ENCODE peak calls at places on chromosomes 3 and 15, in ten cellular contexts. X, Z, M, J, R, S, U, G, V and N are unnamed samples.

GRCh38 chr3:58743296-58743695 is 76.7 kb upstream of the FAM3D start:
- DNase-seq in X (no peak), Z (no peak), M (no peak), J (no peak), R (no peak), S (no peak), U (no peak), G (no peak), V (no peak), N (no peak)

GRCh38 chr15:65812921-65813320 is 20.8 kb upstream of the DENND4A start:
- DNase-seq in X (no peak), Z (no peak), M (no peak), J (no peak), R (no peak), S (no peak), U (no peak), G (no peak), V (no peak), N (no peak)

GRCh38 chr15:66761723-66762595 is 59.9 kb downstream of the SMAD6 start:
- DNase-seq in X (no peak), Z (peak), M (no peak), J (peak), R (peak), S (no peak), U (no peak), G (no peak), V (no peak), N (no peak)

GRCh38 chr15:74611341-74611740 is 4.3 kb upstream of the CLK3 start:
- DNase-seq in X (no peak), Z (no peak), M (no peak), J (no peak), R (no peak), S (no peak), U (no peak), G (no peak), V (no peak), N (no peak)

GRCh38 chr3:160006282-160007163 is 17.9 kb downstream of the IL12A start:
- DNase-seq in X (peak), Z (peak), M (peak), J (no peak), R (no peak), S (peak), U (no peak), G (no peak), V (no peak), N (no peak)

GRCh38 chr3:4799266-4800256 is 179.7 kb upstream of the BHLHE40 start:
- DNase-seq in X (no peak), Z (no peak), M (no peak), J (no peak), R (no peak), S (no peak), U (no peak), G (no peak), V (no peak), N (no peak)

GRCh38 chr3:11944052-11944673 is 60.0 kb upstream of the SYN2 start:
- DNase-seq in X (no peak), Z (no peak), M (peak), J (no peak), R (no peak), S (peak), U (no peak), G (no peak), V (no peak), N (no peak)

GRCh38 chr3:4750306-4751056 is 228.8 kb upstream of the BHLHE40 start:
- DNase-seq in X (no peak), Z (no peak), M (peak), J (no peak), R (no peak), S (peak), U (no peak), G (no peak), V (no peak), N (peak)

GRCh38 chr3:172461530-172462138 is 13.4 kb upstream of the GHSR start:
- DNase-seq in X (no peak), Z (no peak), M (no peak), J (no peak), R (no peak), S (no peak), U (no peak), G (no peak), V (no peak), N (no peak)

GRCh38 chr3:159664011-159664410 is 324.6 kb upstream of the IL12A start:
- DNase-seq in X (no peak), Z (no peak), M (no peak), J (no peak), R (no peak), S (no peak), U (no peak), G (no peak), V (no peak), N (no peak)

GRCh38 chr15:67433495-67434099 is 87.3 kb upstream of the C15orf61 start:
- DNase-seq in X (peak), Z (peak), M (peak), J (no peak), R (no peak), S (peak), U (no peak), G (no peak), V (no peak), N (no peak)

GRCh38 chr3:128385080-128385832 is 81.4 kb downstream of the DNAJB8 start:
- DNase-seq in X (peak), Z (peak), M (no peak), J (no peak), R (no peak), S (no peak), U (peak), G (peak), V (no peak), N (no peak)

GRCh38 chr3:195001961-195002861 is 268.7 kb downstream of the XXYLT1 start:
- DNase-seq in X (no peak), Z (peak), M (peak), J (peak), R (peak), S (peak), U (peak), G (peak), V (no peak), N (no peak)

GRCh38 chr3:149367021-149367840 is 10.2 kb downstream of the TM4SF1 start:
- DNase-seq in X (no peak), Z (no peak), M (peak), J (no peak), R (no peak), S (no peak), U (no peak), G (no peak), V (no peak), N (peak)

GRCh38 chr3:31013843-31014242 is 119.4 kb upstream of the GADL1 start:
- DNase-seq in X (no peak), Z (no peak), M (no peak), J (no peak), R (no peak), S (no peak), U (no peak), G (no peak), V (no peak), N (no peak)

GRCh38 chr3:16370872-16371740 is 106.1 kb downstream of the OXNAD1 start:
- DNase-seq in X (peak), Z (no peak), M (no peak), J (no peak), R (no peak), S (peak), U (no peak), G (no peak), V (no peak), N (no peak)

GRCh38 chr15:91660174-91660649 is 193.3 kb upstream of the SLCO3A1 start:
- DNase-seq in X (no peak), Z (no peak), M (no peak), J (no peak), R (no peak), S (no peak), U (no peak), G (no peak), V (no peak), N (no peak)

GRCh38 chr3:30353711-30354467 is 252.5 kb upstream of the TGFBR2 start:
- DNase-seq in X (no peak), Z (no peak), M (no peak), J (peak), R (no peak), S (no peak), U (no peak), G (no peak), V (peak), N (no peak)

GRCh38 chr3:98655666-98656065 is 62.3 kb upstream of the CPOX start:
- DNase-seq in X (no peak), Z (no peak), M (no peak), J (no peak), R (no peak), S (no peak), U (no peak), G (no peak), V (no peak), N (no peak)

GRCh38 chr15:30062881-30063280 is 19.9 kb upstream of the GOLGA8J start:
- DNase-seq in X (no peak), Z (no peak), M (no peak), J (no peak), R (no peak), S (no peak), U (no peak), G (no peak), V (no peak), N (no peak)

GRCh38 chr3:166190360-166190759 is 353.1 kb upstream of the BCHE start:
- DNase-seq in X (peak), Z (no peak), M (no peak), J (no peak), R (no peak), S (no peak), U (no peak), G (no peak), V (no peak), N (peak)

GRCh38 chr3:131981381-131981780 is 53.4 kb downstream of the CPNE4 start:
- DNase-seq in X (no peak), Z (no peak), M (no peak), J (no peak), R (no peak), S (no peak), U (no peak), G (no peak), V (no peak), N (no peak)
- H3K27ac ChIP-seq in X (no peak), Z (no peak), M (no peak), J (no peak), R (no peak), S (no peak), U (no peak), G (no peak), V (no peak), N (no peak)

GRCh38 chr3:181572432-181572831 is 139.3 kb upstream of the SOX2 start:
- DNase-seq in X (no peak), Z (no peak), M (no peak), J (no peak), R (no peak), S (no peak), U (no peak), G (no peak), V (no peak), N (no peak)
- H3K27ac ChIP-seq in X (no peak), Z (no peak), M (no peak), J (no peak), R (no peak), S (no peak), U (no peak), G (no peak), V (no peak), N (no peak)

GRCh38 chr3:139979991-139980390 is 45.0 kb downstream of the CLSTN2 start:
- DNase-seq in X (no peak), Z (no peak), M (no peak), J (no peak), R (no peak), S (no peak), U (no peak), G (no peak), V (no peak), N (no peak)

GRCh38 chr3:139978966-139979365 is 44.0 kb downstream of the CLSTN2 start:
- DNase-seq in X (no peak), Z (no peak), M (no peak), J (no peak), R (no peak), S (no peak), U (no peak), G (no peak), V (no peak), N (no peak)

GRCh38 chr3:139970526-139970925 is 35.5 kb downstream of the CLSTN2 start:
- DNase-seq in X (no peak), Z (no peak), M (no peak), J (no peak), R (no peak), S (no peak), U (no peak), G (no peak), V (no peak), N (no peak)

GRCh38 chr3:139975592-139976360 is 40.8 kb downstream of the CLSTN2 start:
- DNase-seq in X (no peak), Z (peak), M (no peak), J (no peak), R (no peak), S (no peak), U (no peak), G (no peak), V (no peak), N (no peak)

DNA sequence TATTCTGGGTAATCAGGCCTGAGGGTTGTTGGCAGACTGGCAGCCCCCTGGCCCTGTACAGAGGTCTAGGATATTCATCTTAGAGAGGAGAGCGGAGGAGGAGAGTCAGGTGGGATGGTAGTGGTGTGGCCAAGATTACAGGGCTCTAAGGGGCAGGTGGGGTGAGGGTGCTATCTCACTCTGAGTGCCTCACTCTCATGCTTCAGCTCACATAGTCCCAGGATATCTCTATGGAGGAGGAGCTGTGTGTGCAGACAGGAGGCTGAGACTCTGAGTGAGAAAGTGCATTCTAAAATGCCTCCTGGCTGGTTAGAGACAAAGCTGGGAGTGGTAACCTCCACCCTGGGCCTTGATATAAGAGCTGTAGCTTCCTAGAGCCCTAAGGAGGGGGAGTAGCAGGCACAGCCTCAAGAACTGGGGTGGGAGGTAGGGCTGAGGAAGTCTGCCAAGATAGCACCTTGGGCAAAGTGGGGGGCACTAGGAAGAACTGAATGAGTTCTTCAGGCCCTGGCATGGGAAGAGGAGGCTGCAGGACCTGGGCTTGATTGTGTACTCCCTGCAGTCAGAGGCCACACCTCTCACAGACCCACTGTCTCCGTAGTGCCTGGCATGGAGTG is 39.9 kb downstream of the CLSTN2 start:
- DNase-seq in X (no peak), Z (no peak), M (no peak), J (no peak), R (no peak), S (peak), U (no peak), G (no peak), V (no peak), N (no peak)
- H3K27ac ChIP-seq in X (peak), Z (peak), M (no peak), J (no peak), R (no peak), S (no peak), U (no peak), G (no peak), V (no peak), N (no peak)

GRCh38 chr15:78018445-78018844 is 59.1 kb downstream of the TBC1D2B start:
- DNase-seq in X (no peak), Z (no peak), M (no peak), J (no peak), R (no peak), S (no peak), U (no peak), G (no peak), V (no peak), N (no peak)
- H3K27ac ChIP-seq in X (no peak), Z (no peak), M (no peak), J (no peak), R (no peak), S (no peak), U (peak), G (no peak), V (no peak), N (peak)

GRCh38 chr3:153129426-153129825 is 32.6 kb upstream of the RAP2B start:
- DNase-seq in X (no peak), Z (no peak), M (no peak), J (no peak), R (no peak), S (no peak), U (no peak), G (no peak), V (no peak), N (no peak)

GRCh38 chr3:153129866-153130265 is 32.2 kb upstream of the RAP2B start:
- DNase-seq in X (no peak), Z (no peak), M (no peak), J (no peak), R (no peak), S (no peak), U (no peak), G (no peak), V (no peak), N (no peak)

GRCh38 chr3:153127788-153128187 is 34.2 kb upstream of the RAP2B start:
- DNase-seq in X (no peak), Z (no peak), M (no peak), J (no peak), R (no peak), S (no peak), U (no peak), G (no peak), V (no peak), N (no peak)

DNA sequence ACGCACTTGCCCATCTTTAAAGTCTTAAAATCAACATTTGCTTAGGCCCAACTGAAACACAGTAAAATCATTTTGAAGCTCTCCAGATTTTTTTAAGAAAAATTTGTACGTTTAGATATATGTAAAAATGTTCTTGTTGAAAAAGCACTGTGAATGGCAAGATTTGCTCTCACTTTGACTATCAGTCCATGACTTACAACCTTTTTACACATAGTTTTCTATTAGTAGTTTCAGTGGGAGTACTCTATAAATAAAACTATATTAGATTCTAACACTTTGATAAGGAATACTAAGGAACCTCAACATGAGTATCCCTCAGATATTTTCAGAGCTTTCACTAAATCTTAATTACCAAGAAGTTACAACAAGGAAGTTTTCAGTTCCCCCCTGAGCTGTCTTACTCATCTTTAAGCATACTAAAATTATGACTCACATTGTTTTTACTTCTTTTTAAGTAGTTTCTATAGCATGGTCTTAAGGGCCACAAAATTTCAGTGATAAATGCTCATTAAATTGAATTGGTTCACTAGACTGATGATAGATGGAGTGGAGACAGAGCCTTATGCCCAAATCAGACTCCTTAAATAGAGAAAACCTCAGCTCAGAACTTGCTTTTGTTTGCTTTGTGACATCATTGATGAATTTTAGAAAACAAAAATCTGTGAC is 31.6 kb upstream of the RAP2B start:
- DNase-seq in X (no peak), Z (no peak), M (no peak), J (no peak), R (no peak), S (no peak), U (no peak), G (no peak), V (no peak), N (no peak)
- H3K27ac ChIP-seq in X (no peak), Z (no peak), M (no peak), J (no peak), R (peak), S (no peak), U (no peak), G (no peak), V (no peak), N (peak)

DNA sequence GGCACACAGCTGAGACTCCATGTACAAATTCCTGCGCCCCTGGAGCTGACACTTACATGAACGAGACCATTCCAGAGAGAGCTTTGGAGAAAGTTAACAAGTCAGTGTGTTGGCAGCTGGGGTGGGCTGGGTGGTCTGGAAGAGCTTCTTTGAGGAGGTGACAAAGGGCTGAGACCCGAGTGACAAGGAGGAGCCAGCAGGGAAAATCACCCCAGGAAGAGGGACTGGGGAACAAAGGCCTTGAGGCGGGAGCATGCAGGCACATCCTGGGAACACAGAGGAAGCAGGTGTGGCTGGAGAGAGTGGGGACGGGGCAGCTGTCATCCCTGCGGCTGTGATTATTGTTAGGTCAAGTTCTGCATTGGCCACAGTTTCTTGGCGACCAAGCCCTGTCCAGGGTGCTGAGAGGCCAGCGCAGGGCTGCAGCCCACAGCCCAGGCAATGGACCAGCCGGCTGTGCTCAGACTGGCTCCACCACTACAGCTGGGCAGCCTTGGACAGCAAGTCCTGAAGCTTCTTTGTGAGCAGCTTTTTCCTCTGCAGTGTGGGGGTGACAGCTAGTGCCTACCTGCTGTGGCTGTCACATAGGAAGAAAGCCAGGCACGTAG is 34.2 kb upstream of the PRR23E start:
- DNase-seq in X (no peak), Z (no peak), M (no peak), J (no peak), R (no peak), S (peak), U (peak), G (no peak), V (no peak), N (no peak)
- H3K27ac ChIP-seq in X (no peak), Z (no peak), M (no peak), J (no peak), R (no peak), S (peak), U (no peak), G (no peak), V (no peak), N (no peak)

GRCh38 chr3:46359748-46360509 is 6.0 kb downstream of the CCR2 start:
- DNase-seq in X (no peak), Z (no peak), M (no peak), J (no peak), R (no peak), S (no peak), U (no peak), G (no peak), V (no peak), N (no peak)

GRCh38 chr3:46365737-46366524 is 4.8 kb upstream of the CCR5 start:
- DNase-seq in X (no peak), Z (no peak), M (no peak), J (no peak), R (no peak), S (no peak), U (no peak), G (no peak), V (no peak), N (no peak)

GRCh38 chr3:46358466-46358865 is 4.6 kb downstream of the CCR2 start:
- DNase-seq in X (no peak), Z (no peak), M (no peak), J (no peak), R (no peak), S (no peak), U (no peak), G (no peak), V (no peak), N (no peak)

GRCh38 chr3:46360904-46361303 is 7.0 kb downstream of the CCR2 start:
- DNase-seq in X (no peak), Z (no peak), M (no peak), J (no peak), R (no peak), S (no peak), U (no peak), G (no peak), V (no peak), N (no peak)

DNA sequence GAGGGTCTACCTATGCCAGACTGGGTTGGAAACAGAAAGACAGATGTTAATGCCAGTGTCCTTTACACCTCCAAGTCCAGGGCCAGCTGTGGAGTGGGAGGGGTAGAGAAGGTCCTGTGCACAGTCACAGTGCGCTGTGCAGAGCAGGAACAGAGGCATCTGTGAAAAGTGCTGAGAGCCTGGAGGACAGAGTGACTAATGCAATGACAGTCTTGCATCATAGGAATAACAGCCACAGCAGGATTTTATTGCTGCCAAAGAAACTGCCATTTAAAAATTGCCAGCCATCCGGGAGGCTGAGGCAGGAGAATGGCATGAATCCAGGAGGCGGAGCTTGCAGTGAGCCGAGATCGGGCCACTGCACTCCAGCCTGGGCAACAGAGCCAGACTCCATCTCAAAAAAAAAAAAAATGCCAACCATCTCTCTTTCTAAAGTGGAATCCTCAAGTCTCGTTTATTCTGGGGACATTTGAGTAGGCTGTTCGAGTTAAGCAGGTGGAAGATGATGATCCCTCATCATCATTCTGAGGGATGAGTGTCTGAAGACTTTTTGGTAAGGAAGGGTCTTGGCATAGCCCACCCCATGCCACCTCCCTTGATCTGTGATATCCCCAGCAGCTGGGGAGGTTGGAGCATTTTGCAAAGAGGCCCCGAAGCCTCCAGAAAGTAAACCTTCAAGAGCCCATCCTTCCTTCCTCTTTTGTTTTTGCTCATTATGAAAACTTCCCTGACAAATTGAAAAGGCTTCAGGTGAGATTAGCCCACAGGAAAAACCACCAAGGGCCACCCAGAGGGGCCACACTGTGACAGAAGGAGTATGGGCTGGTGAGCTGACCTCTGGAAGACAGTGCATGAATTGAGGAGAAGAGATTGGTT is 7.7 kb downstream of the CCR2 start:
- DNase-seq in X (no peak), Z (peak), M (peak), J (no peak), R (no peak), S (no peak), U (no peak), G (no peak), V (no peak), N (no peak)
- H3K27ac ChIP-seq in X (no peak), Z (no peak), M (no peak), J (no peak), R (no peak), S (no peak), U (no peak), G (no peak), V (no peak), N (no peak)